ENCODE peak calls at places on chromosomes 16 and 17, in ten cellular contexts. Y is iPS DF 6.9; O is H9; S is hepatocyte; L is CD8-positive, alpha-beta T cell; H is ovary; V is heart right ventricle; G is kidney; A is heart left ventricle; T is colonic mucosa. B is an unnamed sample.

GRCh38 chr16:8959921-8960787 is 3.6 kb downstream of the USP7 start:
- DNase-seq in A (no peak), Y (no peak), S (no peak), T (peak; percentile 42), H (no peak), O (no peak), V (no peak), G (no peak), L (no peak), B (no peak)

GRCh38 chr16:50235581-50235980 is 30.8 kb upstream of the ADCY7 start:
- DNase-seq in Y (no peak), T (no peak), H (no peak), G (no peak), L (no peak), V (no peak), A (no peak), S (no peak), O (no peak), B (no peak)

GRCh38 chr17:65079489-65079900 is 23.0 kb upstream of the GNA13 start:
- DNase-seq in G (no peak), A (no peak), Y (no peak), V (no peak), T (no peak), L (no peak), O (peak; percentile 68), S (no peak), H (no peak), B (no peak)

GRCh38 chr17:1880851-1881630 is 51.2 kb downstream of the RPA1 start:
- DNase-seq in G (no peak), A (no peak), H (no peak), T (no peak), O (no peak), V (no peak), Y (no peak), L (no peak), S (no peak), B (no peak)

GRCh38 chr17:27207073-27207511 is 86.8 kb upstream of the WSB1 start:
- DNase-seq in T (no peak), A (no peak), O (no peak), Y (no peak), G (no peak), V (no peak), L (no peak), S (no peak), H (no peak), B (no peak)

GRCh38 chr17:80892900-80893603 is 98.6 kb upstream of the CHMP6 start:
- DNase-seq in S (no peak), A (no peak), H (no peak), L (peak; percentile 33), Y (no peak), G (no peak), V (no peak), O (no peak), T (no peak), B (no peak)

GRCh38 chr16:46721885-46722284 is 26.3 kb downstream of the MYLK3 start:
- DNase-seq in A (no peak), T (no peak), O (no peak), L (no peak), G (no peak), V (no peak), H (no peak), Y (no peak), S (no peak), B (no peak)

GRCh38 chr17:73940511-73940910 is 263.0 kb upstream of the RPL38 start:
- DNase-seq in S (no peak), H (no peak), L (no peak), A (no peak), V (no peak), O (no peak), T (no peak), G (no peak), Y (no peak), B (no peak)

GRCh38 chr16:30698139-30698815 is 694 bp upstream of the SRCAP start:
- DNase-seq in G (peak; percentile 100), S (peak; percentile 99), V (peak; percentile 99), O (peak; percentile 99), Y (peak; percentile 85), L (peak; percentile 99), A (peak; percentile 99), H (peak; percentile 99), T (peak; percentile 99), B (peak; percentile 99)

GRCh38 chr17:46865100-46865499 is 13.7 kb downstream of the WNT9B start:
- DNase-seq in G (peak; percentile 40), Y (no peak), O (peak; percentile 77), T (no peak), H (no peak), L (no peak), A (no peak), S (no peak), V (no peak), B (no peak)

GRCh38 chr17:7043544-7044268 is at the start of gene SLC16A11:
- DNase-seq in S (peak; percentile 78), H (peak; percentile 42), G (peak; percentile 85), T (peak; percentile 59), L (peak; percentile 34), V (no peak), O (no peak), Y (no peak), A (peak; percentile 53), B (no peak)

GRCh38 chr16:30416624-30417298 is 9.4 kb downstream of the ZNF771 start:
- DNase-seq in H (no peak), V (no peak), L (no peak), O (no peak), T (no peak), A (no peak), Y (no peak), S (no peak), G (no peak), B (no peak)

GRCh38 chr17:5416886-5417285 is 2.6 kb downstream of the NUP88 start:
- DNase-seq in V (no peak), T (peak; percentile 71), H (no peak), L (no peak), A (no peak), S (peak; percentile 28), G (no peak), Y (no peak), O (no peak), B (no peak)

DNA sequence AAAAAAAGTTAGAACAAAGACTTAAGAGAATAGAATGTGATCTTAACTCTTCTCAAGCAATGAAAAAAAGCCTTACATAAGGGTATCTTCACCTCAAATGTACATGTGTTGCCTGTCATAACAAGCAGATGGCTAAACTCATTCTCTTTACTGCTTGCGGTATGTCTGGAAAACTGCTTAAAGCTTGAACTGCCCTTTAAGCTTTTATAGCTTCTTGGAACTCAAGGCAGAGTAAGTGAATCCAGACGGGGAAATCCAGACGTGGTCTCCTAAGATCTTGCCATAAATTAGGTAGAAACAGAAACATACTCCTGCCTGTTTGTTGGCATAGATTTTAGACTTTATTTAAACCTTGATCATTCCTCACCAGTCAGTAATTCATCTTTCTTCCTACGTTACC is 19.6 kb downstream of the CLUAP1 start:
- DNase-seq in A (no peak), O (no peak), T (no peak), L (no peak), V (no peak), H (no peak), G (no peak), Y (no peak), S (peak; percentile 68), B (no peak)
- H3K4me1 ChIP-seq in A (no peaks in the 10 kb centered on the region), O (no peaks in the 10 kb centered on the region), T (no peaks in the 10 kb centered on the region), L (no peaks in the 10 kb centered on the region), V (no peaks in the 10 kb centered on the region), H (no peaks in the 10 kb centered on the region), G (no peaks in the 10 kb centered on the region), Y (no peaks in the 10 kb centered on the region), S (peaks cover 11% of the 10 kb centered on the region), B (no peaks in the 10 kb centered on the region)

GRCh38 chr17:17849147-17849820 is 12.5 kb upstream of the SREBF1 start:
- DNase-seq in Y (no peak), H (peak; percentile 74), L (peak; percentile 79), G (peak; percentile 85), V (peak; percentile 65), A (peak; percentile 54), T (peak; percentile 60), O (no peak), S (no peak), B (peak; percentile 75)
- H3K4me1 ChIP-seq in Y (peaks cover 3% of the 10 kb centered on the region), H (peaks cover 22% of the 10 kb centered on the region), L (peaks cover 67% of the 10 kb centered on the region), G (peaks cover 19% of the 10 kb centered on the region), V (peaks cover 37% of the 10 kb centered on the region), A (peaks cover 46% of the 10 kb centered on the region), T (peaks cover 7% of the 10 kb centered on the region), O (no peaks in the 10 kb centered on the region), S (peaks cover 29% of the 10 kb centered on the region), B (no peaks in the 10 kb centered on the region)

GRCh38 chr17:57856792-57857620 is 7.2 kb upstream of the MRPS23 start:
- DNase-seq in T (no peak), O (no peak), Y (no peak), A (no peak), H (no peak), L (no peak), V (no peak), G (no peak), S (no peak), B (no peak)
- H3K4me1 ChIP-seq in T (peaks cover 9% of the 10 kb centered on the region), O (peaks cover 2% of the 10 kb centered on the region), Y (peaks cover 3% of the 10 kb centered on the region), A (peaks cover 53% of the 10 kb centered on the region), H (peaks cover 18% of the 10 kb centered on the region), L (peaks cover 14% of the 10 kb centered on the region), V (peaks cover 48% of the 10 kb centered on the region), G (peaks cover 21% of the 10 kb centered on the region), S (peaks cover 44% of the 10 kb centered on the region), B (no peaks in the 10 kb centered on the region)

GRCh38 chr16:85389679-85390470 is 223.2 kb upstream of the GSE1 start:
- DNase-seq in T (peak; percentile 16), Y (no peak), G (peak; percentile 61), L (no peak), O (no peak), H (no peak), A (peak; percentile 11), S (no peak), V (no peak), B (no peak)

GRCh38 chr16:85391769-85392583 is 221.1 kb upstream of the GSE1 start:
- DNase-seq in T (peak; percentile 21), A (peak; percentile 11), Y (no peak), V (no peak), H (no peak), S (no peak), L (no peak), G (peak; percentile 39), O (no peak), B (no peak)

GRCh38 chr16:85390511-85391174 is 222.5 kb upstream of the GSE1 start:
- DNase-seq in T (peak; percentile 89), V (peak; percentile 55), O (no peak), G (peak; percentile 87), Y (no peak), H (peak; percentile 80), S (peak; percentile 95), A (peak; percentile 66), L (no peak), B (peak; percentile 95)

GRCh38 chr16:85392756-85393673 is 220.1 kb upstream of the GSE1 start:
- DNase-seq in S (no peak), G (peak; percentile 57), A (peak; percentile 11), V (no peak), H (no peak), Y (no peak), T (peak; percentile 15), L (no peak), O (no peak), B (no peak)

DNA sequence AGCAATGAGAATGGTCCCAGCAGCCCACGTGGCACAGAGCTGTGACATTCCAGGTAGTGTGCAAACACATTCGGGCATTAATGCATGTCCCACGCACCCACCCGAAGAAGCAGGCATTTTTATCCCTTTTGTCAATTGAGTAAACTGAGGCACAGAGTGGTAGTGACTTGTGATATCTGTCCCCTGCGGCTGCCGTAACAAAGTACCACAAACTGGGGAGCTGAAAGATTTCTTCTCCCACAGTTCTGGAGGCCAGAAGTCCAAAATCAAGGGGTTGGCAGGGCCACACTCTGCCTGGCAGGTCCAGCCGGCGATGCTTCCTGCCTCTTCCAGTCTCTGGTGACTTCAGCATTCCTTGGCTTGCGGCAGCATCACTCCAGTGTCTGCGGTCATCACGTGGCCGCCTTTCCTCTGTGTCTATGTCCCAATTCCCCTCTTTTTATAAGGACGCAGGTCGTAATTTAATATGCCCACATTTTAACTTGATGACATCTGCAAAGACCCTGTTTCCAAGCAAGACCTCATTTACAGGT is 221.9 kb upstream of the GSE1 start:
- DNase-seq in O (no peak), L (no peak), H (no peak), G (peak; percentile 63), A (peak; percentile 14), Y (no peak), V (no peak), S (no peak), T (no peak), B (no peak)
- H3K4me1 ChIP-seq in O (peaks cover 3% of the 10 kb centered on the region), L (no peaks in the 10 kb centered on the region), H (peaks cover 11% of the 10 kb centered on the region), G (peaks cover 15% of the 10 kb centered on the region), A (peaks cover 26% of the 10 kb centered on the region), Y (peaks cover 8% of the 10 kb centered on the region), V (peaks cover 26% of the 10 kb centered on the region), S (peaks cover 47% of the 10 kb centered on the region), T (no peaks in the 10 kb centered on the region), B (peaks cover 41% of the 10 kb centered on the region)

B was measured in right atrium auricular region.